ENCODE peak calls at places on chromosomes 16 and 17, in six cellular contexts. W is Panc1, O is GM12878, F is GM23338, A is HCT116, E is HepG2. L is an unnamed sample.

GRCh38 chr17:81040791-81041337 is 5.9 kb downstream of the BAIAP2 start:
- ATAC-seq in F (peak; percentile 76), E (peak; percentile 13), A (peak; percentile 57), W (peak; percentile 18), O (peak; percentile 90), L (no peak)

GRCh38 chr16:89738538-89739317 is 17.4 kb downstream of the ZNF276 start:
- ATAC-seq in O (no peak), E (peak; percentile 36), A (peak; percentile 7), W (peak; percentile 58), F (peak; percentile 33), L (no peak)

GRCh38 chr16:19783363-19783762 is 65.3 kb downstream of the IQCK start:
- ATAC-seq in E (no peak), O (no peak), W (no peak), A (no peak), F (no peak), L (no peak)

GRCh38 chr17:60142872-60143499 is 6.8 kb upstream of the CA4 start:
- ATAC-seq in A (peak; percentile 88), F (peak; percentile 54), E (peak; percentile 82), O (peak; percentile 93), W (peak; percentile 94), L (peak; percentile 54)

GRCh38 chr16:85626191-85626951 is 13.2 kb downstream of the GSE1 start:
- ATAC-seq in A (no peak), W (no peak), O (no peak), E (no peak), F (peak; percentile 55), L (no peak)

GRCh38 chr17:39792523-39793221 is 54.9 kb downstream of the GRB7 start:
- ATAC-seq in W (no peak), A (no peak), O (peak; percentile 8), F (no peak), E (no peak), L (no peak)

GRCh38 chr17:43846963-43847369 is at the start of gene CD300LG:
- ATAC-seq in O (no peak), E (no peak), W (no peak), A (no peak), F (peak; percentile 69), L (no peak)

GRCh38 chr16:49744244-49744976 is 111.5 kb downstream of the ZNF423 start:
- ATAC-seq in W (no peak), E (peak; percentile 40), A (no peak), F (no peak), O (no peak), L (no peak)

GRCh38 chr16:89364603-89365002 is 125.8 kb downstream of the ANKRD11 start:
- ATAC-seq in F (no peak), O (no peak), A (no peak), W (peak; percentile 52), E (peak; percentile 5), L (no peak)

GRCh38 chr17:45948498-45948880 is 50.6 kb upstream of the STH start:
- ATAC-seq in O (no peak), F (peak; percentile 8), W (no peak), E (no peak), A (peak; percentile 39), L (no peak)

GRCh38 chr17:79095345-79096055 is 20.9 kb downstream of the ENGASE start:
- ATAC-seq in W (peak; percentile 26), A (no peak), F (no peak), E (no peak), O (no peak), L (no peak)

GRCh38 chr17:79101111-79101673 is 26.6 kb downstream of the ENGASE start:
- ATAC-seq in O (no peak), A (no peak), W (no peak), E (no peak), F (no peak), L (no peak)

GRCh38 chr17:79100405-79100804 is 25.8 kb downstream of the ENGASE start:
- ATAC-seq in E (no peak), A (no peak), F (no peak), O (no peak), W (no peak), L (no peak)

GRCh38 chr17:79097226-79098055 is 22.8 kb downstream of the ENGASE start:
- ATAC-seq in O (no peak), A (peak; percentile 45), W (no peak), F (peak; percentile 75), E (no peak), L (no peak)

GRCh38 chr17:79098282-79098867 is 23.8 kb downstream of the ENGASE start:
- ATAC-seq in E (peak; percentile 42), A (no peak), W (peak; percentile 18), O (no peak), F (peak; percentile 54), L (no peak)
- TF ChIP-seq POLR2AphosphoS5 in E (no peak), A (no peak), W (no peak), O (no peak), F (no peak), L (no peak)

GRCh38 chr17:58081641-58082340 is 1.4 kb upstream of the DYNLL2 start:
- ATAC-seq in W (no peak), E (no peak), A (no peak), F (peak; percentile 12), O (no peak), L (no peak)
- H3K27ac ChIP-seq in W (peak overlapping the region; percentile 96), E (no peak overlapping the region), A (no peak overlapping the region), F (peak overlapping the region; percentile 99), O (no peak overlapping the region), L (peak overlapping the region; percentile 98)

GRCh38 chr17:33234233-33234632 is 58.9 kb downstream of the ASIC2 start:
- ATAC-seq in E (no peak), W (no peak), O (no peak), F (no peak), A (no peak), L (no peak)

GRCh38 chr17:33229499-33229898 is 63.6 kb downstream of the ASIC2 start:
- ATAC-seq in F (no peak), A (no peak), W (no peak), O (no peak), E (no peak), L (no peak)

GRCh38 chr17:33229028-33229427 is 64.1 kb downstream of the ASIC2 start:
- ATAC-seq in O (no peak), E (no peak), W (no peak), F (no peak), A (no peak), L (no peak)

GRCh38 chr17:33234930-33235685 is 58.0 kb downstream of the ASIC2 start:
- ATAC-seq in E (no peak), F (no peak), O (peak; percentile 25), W (peak; percentile 96), A (peak; percentile 46), L (peak; percentile 95)

DNA sequence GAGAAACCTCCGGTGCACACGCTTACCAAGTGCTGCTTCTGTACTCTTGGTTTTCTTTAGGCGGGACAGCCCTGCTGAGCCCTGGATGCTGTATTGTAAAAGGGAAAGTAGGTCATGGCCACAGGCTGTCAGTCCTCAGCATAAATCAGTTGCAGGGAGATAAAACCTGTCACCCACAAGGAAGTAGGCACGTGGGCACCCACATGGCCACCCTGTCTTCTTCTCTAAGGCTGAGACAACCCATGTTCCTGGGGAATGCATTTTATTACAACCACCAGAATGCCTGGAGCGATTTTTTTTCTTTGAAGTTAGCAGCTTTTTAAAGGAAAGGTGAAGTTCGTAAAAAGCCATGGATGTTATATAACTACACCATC is 59.3 kb downstream of the ASIC2 start:
- ATAC-seq in F (no peak), A (no peak), W (no peak), E (no peak), O (no peak), L (peak; percentile 8)
- TF ChIP-seq POLR2AphosphoS5 in F (no peak), A (no peak), W (no peak), E (no peak), O (no peak), L (no peak)

GRCh38 chr16:4723071-4723767 is 10.9 kb downstream of the ANKS3 start:
- ATAC-seq in E (no peak), A (no peak), F (no peak), O (no peak), W (no peak), L (no peak)
- H3K27ac ChIP-seq in E (no peak overlapping the region), A (no peak overlapping the region), F (no peak overlapping the region), O (no peak overlapping the region), W (no peak overlapping the region), L (no peak overlapping the region)

GRCh38 chr16:25449802-25450201 is 192.2 kb upstream of the ZKSCAN2 start:
- ATAC-seq in E (no peak), W (no peak), O (no peak), F (no peak), A (no peak), L (no peak)

DNA sequence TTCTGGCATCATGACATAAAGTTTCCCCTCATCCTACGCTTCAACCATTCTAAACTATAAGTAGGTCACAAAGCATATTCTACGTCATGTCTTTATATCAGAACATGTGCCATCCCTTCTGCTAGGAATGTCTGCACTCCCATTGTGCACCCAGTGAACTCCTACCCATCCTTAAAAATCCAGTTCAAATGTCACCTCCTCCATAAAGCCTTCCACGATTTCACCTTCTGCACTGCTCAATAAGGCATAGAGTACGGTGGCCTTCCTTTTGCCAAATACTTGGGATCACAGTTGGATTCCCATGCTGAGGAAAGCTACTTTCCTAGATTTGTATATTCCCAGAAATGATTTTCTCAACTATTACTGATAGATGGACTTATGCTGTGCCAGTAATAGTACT is 186.3 kb upstream of the ZKSCAN2 start:
- ATAC-seq in E (no peak), O (no peak), W (no peak), F (no peak), A (no peak), L (no peak)
- TF ChIP-seq POLR2AphosphoS5 in E (no peak), O (no peak), W (no peak), F (no peak), A (no peak), L (no peak)